ENCODE peak calls at places on chromosomes 1 and 21, in nine cellular contexts. X is NCI-H1105 treated with DMSO at 0.1 percent for 48 hours; U is HEK293T; G is NB4; I is fibroblast of pulmonary artery; S is brain microvascular endothelial cell; D is KBM-7; H is fibroblast of the aortic adventitia; C is stimulated activated CD8-positive, alpha-beta memory T cell treated with anti-CD3 and anti-CD28 coated beads, Interleukin-4, amount 100 ng/mL, for 24 hours. Q is an unnamed sample.

GRCh38 chr21:42456457-42456856 is 39.6 kb downstream of the RSPH1 start:
- DNase-seq in X (no peak), U (no peak), G (peak; percentile 62), I (no peak), S (peak; percentile 48), D (no peak), H (no peak), C (no peak), Q (no peak)

GRCh38 chr1:241834733-241835377 is 13.1 kb upstream of the EXO1 start:
- DNase-seq in X (no peak), U (peak; percentile 54), G (peak; percentile 28), I (peak; percentile 62), S (peak; percentile 31), D (peak; percentile 36), H (peak; percentile 77), C (no peak), Q (peak; percentile 62)

GRCh38 chr1:10530756-10531155 is 56.0 kb downstream of the PEX14 start:
- DNase-seq in X (no peak), U (no peak), G (no peak), I (peak; percentile 58), S (peak; percentile 73), D (no peak), H (no peak), C (no peak), Q (no peak)

GRCh38 chr1:161009602-161010211 is 11.2 kb downstream of the F11R start:
- DNase-seq in X (no peak), U (no peak), G (no peak), I (no peak), S (no peak), D (no peak), H (no peak), C (no peak), Q (no peak)

GRCh38 chr1:217425528-217425927 is 205.4 kb downstream of the GPATCH2 start:
- DNase-seq in X (no peak), U (no peak), G (no peak), I (peak; percentile 53), S (no peak), D (no peak), H (peak; percentile 18), C (no peak), Q (no peak)

GRCh38 chr21:39040494-39041110 is 142.6 kb downstream of the PSMG1 start:
- DNase-seq in X (no peak), U (no peak), G (no peak), I (peak; percentile 45), S (no peak), D (peak; percentile 28), H (no peak), C (no peak), Q (peak; percentile 73)

GRCh38 chr1:156807627-156808026 is 9.0 kb downstream of the SH2D2A start:
- DNase-seq in X (no peak), U (no peak), G (peak; percentile 45), I (no peak), S (no peak), D (no peak), H (no peak), C (no peak), Q (no peak)

GRCh38 chr1:111789666-111790316 is 34.1 kb downstream of the DDX20 start:
- DNase-seq in X (peak; percentile 10), U (no peak), G (peak; percentile 90), I (peak; percentile 71), S (no peak), D (no peak), H (peak; percentile 82), C (no peak), Q (no peak)

GRCh38 chr1:64834734-64835133 is 89.9 kb downstream of the RAVER2 start:
- DNase-seq in X (no peak), U (no peak), G (no peak), I (peak; percentile 58), S (peak; percentile 69), D (no peak), H (peak; percentile 58), C (no peak), Q (peak; percentile 39)

GRCh38 chr21:27586326-27586725 is 619.4 kb upstream of the ADAMTS5 start:
- DNase-seq in X (no peak), U (no peak), G (no peak), I (no peak), S (no peak), D (no peak), H (no peak), C (no peak), Q (no peak)

GRCh38 chr21:26850116-26850643 is 5.0 kb upstream of the ADAMTS1 start:
- DNase-seq in X (peak; percentile 37), U (no peak), G (peak; percentile 45), I (peak; percentile 77), S (no peak), D (peak; percentile 77), H (peak; percentile 79), C (no peak), Q (peak; percentile 68)

GRCh38 chr21:44643911-44644310 is 2.3 kb upstream of the KRTAP10-11 start:
- DNase-seq in X (no peak), U (no peak), G (no peak), I (no peak), S (no peak), D (no peak), H (no peak), C (no peak), Q (no peak)

GRCh38 chr1:19942657-19943056 is 19.2 kb upstream of the PLA2G2E start:
- DNase-seq in X (no peak), U (no peak), G (no peak), I (no peak), S (no peak), D (no peak), H (no peak), C (no peak), Q (no peak)

GRCh38 chr1:36515315-36516138 is 32.8 kb upstream of the CSF3R start:
- DNase-seq in X (no peak), U (no peak), G (no peak), I (no peak), S (no peak), D (no peak), H (no peak), C (no peak), Q (no peak)

GRCh38 chr1:25609921-25610320 is 6.7 kb upstream of the MAN1C1 start:
- DNase-seq in X (no peak), U (no peak), G (peak; percentile 29), I (peak; percentile 45), S (no peak), D (no peak), H (peak; percentile 52), C (no peak), Q (peak; percentile 28)

GRCh38 chr21:28025111-28025510 is 967.6 kb downstream of the LTN1 start:
- DNase-seq in X (no peak), U (no peak), G (no peak), I (no peak), S (no peak), D (no peak), H (no peak), C (no peak), Q (no peak)

GRCh38 chr21:38263493-38263892 is 6.7 kb downstream of the KCNJ15 start:
- DNase-seq in X (no peak), U (no peak), G (no peak), I (peak; percentile 34), S (peak; percentile 47), D (no peak), H (peak; percentile 97), C (no peak), Q (no peak)

GRCh38 chr1:150567341-150567716 is 12.1 kb downstream of the MCL1 start:
- DNase-seq in X (no peak), U (no peak), G (no peak), I (no peak), S (no peak), D (peak; percentile 82), H (peak; percentile 54), C (no peak), Q (no peak)

GRCh38 chr21:41601573-41602371 is 93.8 kb upstream of the TMPRSS2 start:
- DNase-seq in X (no peak), U (no peak), G (no peak), I (peak; percentile 21), S (no peak), D (no peak), H (peak; percentile 30), C (no peak), Q (no peak)

GRCh38 chr1:202932476-202932875 is 5.4 kb upstream of the KLHL12 start:
- DNase-seq in X (no peak), U (no peak), G (no peak), I (no peak), S (no peak), D (no peak), H (no peak), C (no peak), Q (no peak)

GRCh38 chr1:2130871-2131289 is 63.7 kb downstream of the FAAP20 start:
- DNase-seq in X (no peak), U (no peak), G (no peak), I (no peak), S (no peak), D (no peak), H (no peak), C (no peak), Q (no peak)

Q was measured in dermis blood vessel endothelial cell.